ENCODE peak calls at places on chromosomes 2 and 18, in four cellular contexts. One of them, this sample, is unnamed.

GRCh38 chr18:2417861-2418610 is 153.3 kb downstream of the METTL4 start:
- DNase-seq in pancreas: no peak
- DNase-seq in naive thymus-derived CD4-positive, alpha-beta T cell: no peak
- DNase-seq in endothelial cell of umbilical vein: no peak
- DNase-seq in this sample: no peak

GRCh38 chr2:220575963-220576362 is 948.5 kb downstream of the SLC4A3 start:
- DNase-seq in pancreas: no peak
- DNase-seq in naive thymus-derived CD4-positive, alpha-beta T cell: no peak
- DNase-seq in endothelial cell of umbilical vein: no peak
- DNase-seq in this sample: no peak

GRCh38 chr2:121266543-121267106 is 18.4 kb downstream of the TFCP2L1 start:
- DNase-seq in pancreas: peak
- DNase-seq in naive thymus-derived CD4-positive, alpha-beta T cell: no peak
- DNase-seq in endothelial cell of umbilical vein: no peak
- DNase-seq in this sample: peak

GRCh38 chr2:217478831-217479435 is 523.9 kb downstream of the TNS1 start:
- DNase-seq in pancreas: no peak
- DNase-seq in naive thymus-derived CD4-positive, alpha-beta T cell: no peak
- DNase-seq in endothelial cell of umbilical vein: no peak
- DNase-seq in this sample: no peak

GRCh38 chr2:75587954-75588587 is 27.3 kb upstream of the EVA1A start:
- DNase-seq in pancreas: no peak
- DNase-seq in naive thymus-derived CD4-positive, alpha-beta T cell: no peak
- DNase-seq in endothelial cell of umbilical vein: no peak
- DNase-seq in this sample: no peak

GRCh38 chr2:158529379-158530110 is 72.8 kb downstream of the PKP4 start:
- DNase-seq in pancreas: no peak
- DNase-seq in naive thymus-derived CD4-positive, alpha-beta T cell: no peak
- DNase-seq in endothelial cell of umbilical vein: peak
- DNase-seq in this sample: no peak

GRCh38 chr2:10094271-10094814 is 14.1 kb upstream of the CYS1 start:
- DNase-seq in pancreas: no peak
- DNase-seq in naive thymus-derived CD4-positive, alpha-beta T cell: no peak
- DNase-seq in endothelial cell of umbilical vein: no peak
- DNase-seq in this sample: no peak

GRCh38 chr2:157052685-157053224 is 204.8 kb upstream of the GALNT5 start:
- DNase-seq in pancreas: no peak
- DNase-seq in naive thymus-derived CD4-positive, alpha-beta T cell: no peak
- DNase-seq in endothelial cell of umbilical vein: peak
- DNase-seq in this sample: no peak

GRCh38 chr2:128354161-128354560 is 35.5 kb upstream of the HS6ST1 start:
- DNase-seq in pancreas: no peak
- DNase-seq in naive thymus-derived CD4-positive, alpha-beta T cell: no peak
- DNase-seq in endothelial cell of umbilical vein: no peak
- DNase-seq in this sample: no peak

GRCh38 chr2:88683160-88684021 is 8.1 kb upstream of the RPIA start:
- DNase-seq in pancreas: no peak
- DNase-seq in naive thymus-derived CD4-positive, alpha-beta T cell: no peak
- DNase-seq in endothelial cell of umbilical vein: no peak
- DNase-seq in this sample: no peak

GRCh38 chr2:206088248-206088647 is 2.3 kb upstream of the INO80D start:
- DNase-seq in pancreas: no peak
- DNase-seq in naive thymus-derived CD4-positive, alpha-beta T cell: no peak
- DNase-seq in endothelial cell of umbilical vein: no peak
- DNase-seq in this sample: no peak
- H3K27ac ChIP-seq in pancreas: no peak
- H3K27ac ChIP-seq in naive thymus-derived CD4-positive, alpha-beta T cell: peak
- H3K27ac ChIP-seq in endothelial cell of umbilical vein: no peak
- H3K27ac ChIP-seq in this sample: no peak

GRCh38 chr18:13641551-13642439 is 84.6 kb downstream of the FAM210A start:
- DNase-seq in pancreas: no peak
- DNase-seq in naive thymus-derived CD4-positive, alpha-beta T cell: no peak
- DNase-seq in endothelial cell of umbilical vein: peak
- DNase-seq in this sample: peak
- H3K4me3 ChIP-seq in pancreas: no peak
- H3K4me3 ChIP-seq in naive thymus-derived CD4-positive, alpha-beta T cell: no peak
- H3K4me3 ChIP-seq in endothelial cell of umbilical vein: peak
- H3K4me3 ChIP-seq in this sample: peak

DNA sequence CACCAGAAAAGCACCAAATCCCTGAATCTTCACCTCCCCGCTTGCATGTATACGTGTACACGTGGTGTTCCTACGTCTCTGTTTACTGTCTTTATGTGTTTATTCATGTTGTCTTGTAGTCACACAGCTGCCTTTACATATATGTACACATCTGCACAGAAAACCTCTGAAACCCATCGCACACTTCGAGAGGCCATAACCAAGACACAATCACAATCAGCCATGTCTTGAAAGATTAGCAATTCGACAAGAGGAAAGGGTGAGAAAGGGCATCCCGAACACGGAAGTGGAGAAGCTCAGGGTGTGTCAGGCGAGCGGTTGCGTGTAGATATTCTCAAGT is 98.1 kb downstream of the PLB1 start:
- DNase-seq in pancreas: no peak
- DNase-seq in naive thymus-derived CD4-positive, alpha-beta T cell: no peak
- DNase-seq in endothelial cell of umbilical vein: no peak
- DNase-seq in this sample: no peak
- H3K27ac ChIP-seq in pancreas: peak
- H3K27ac ChIP-seq in naive thymus-derived CD4-positive, alpha-beta T cell: peak
- H3K27ac ChIP-seq in endothelial cell of umbilical vein: peak
- H3K27ac ChIP-seq in this sample: no peak

GRCh38 chr2:196328088-196328680 is 156.8 kb upstream of the STK17B start:
- DNase-seq in pancreas: no peak
- DNase-seq in naive thymus-derived CD4-positive, alpha-beta T cell: no peak
- DNase-seq in endothelial cell of umbilical vein: no peak
- DNase-seq in this sample: no peak
- H3K4me3 ChIP-seq in pancreas: no peak
- H3K4me3 ChIP-seq in naive thymus-derived CD4-positive, alpha-beta T cell: no peak
- H3K4me3 ChIP-seq in endothelial cell of umbilical vein: no peak
- H3K4me3 ChIP-seq in this sample: no peak

DNA sequence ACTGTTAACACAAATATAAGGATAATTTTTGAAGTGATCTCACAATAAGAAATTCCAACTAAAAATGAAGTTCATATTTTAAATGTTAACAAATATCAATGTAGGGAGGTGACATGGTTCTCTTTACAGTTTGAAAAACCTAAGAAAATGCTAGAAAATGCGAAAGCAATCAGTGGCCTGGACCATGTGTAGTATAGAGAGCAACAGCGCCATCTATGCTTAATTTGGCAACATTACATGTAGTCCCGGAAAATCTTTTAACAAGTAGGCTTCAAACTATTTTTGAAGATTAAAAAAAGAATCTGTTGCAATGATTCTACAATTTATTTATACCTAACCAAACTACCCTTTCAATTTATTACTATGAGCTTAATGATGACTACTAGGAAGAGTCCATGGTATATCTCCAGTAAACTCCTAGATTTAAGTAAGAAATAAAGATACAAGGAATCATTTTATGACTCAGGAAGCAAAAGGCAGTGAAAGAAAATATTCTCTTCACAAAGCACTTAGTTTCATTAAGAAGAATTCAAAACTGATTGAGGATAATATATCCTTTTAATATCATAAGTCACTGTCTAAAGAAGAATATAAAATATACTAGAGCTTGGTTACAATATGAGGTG is 33.3 kb downstream of the NDUFA10 start:
- DNase-seq in pancreas: no peak
- DNase-seq in naive thymus-derived CD4-positive, alpha-beta T cell: peak
- DNase-seq in endothelial cell of umbilical vein: peak
- DNase-seq in this sample: no peak
- H3K27ac ChIP-seq in pancreas: no peak
- H3K27ac ChIP-seq in naive thymus-derived CD4-positive, alpha-beta T cell: no peak
- H3K27ac ChIP-seq in endothelial cell of umbilical vein: no peak
- H3K27ac ChIP-seq in this sample: no peak

GRCh38 chr2:196719565-196719872 is 80.0 kb downstream of the GTF3C3 start:
- DNase-seq in pancreas: no peak
- DNase-seq in naive thymus-derived CD4-positive, alpha-beta T cell: no peak
- DNase-seq in endothelial cell of umbilical vein: no peak
- DNase-seq in this sample: no peak
- H3K4me3 ChIP-seq in pancreas: no peak
- H3K4me3 ChIP-seq in naive thymus-derived CD4-positive, alpha-beta T cell: no peak
- H3K4me3 ChIP-seq in endothelial cell of umbilical vein: no peak
- H3K4me3 ChIP-seq in this sample: no peak

DNA sequence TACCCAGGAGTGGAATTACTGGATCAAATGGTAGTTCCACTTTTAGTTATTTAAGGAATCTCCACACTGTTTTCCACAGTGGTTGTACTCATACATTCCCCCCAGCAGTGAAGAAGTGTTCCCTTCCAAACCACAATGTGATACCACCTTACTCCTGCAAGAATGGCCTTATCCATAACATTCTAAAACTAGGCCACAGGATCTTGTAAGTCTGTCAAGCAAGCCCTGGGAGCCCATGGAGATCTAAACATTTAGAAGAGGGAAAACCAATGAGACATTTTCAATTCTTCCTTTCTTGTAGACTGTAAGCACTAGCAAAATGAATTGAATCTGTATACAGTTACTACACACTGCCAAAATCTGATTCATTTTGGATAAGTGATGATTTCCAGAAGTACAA is 149.1 kb downstream of the SLC8A1 start:
- DNase-seq in pancreas: no peak
- DNase-seq in naive thymus-derived CD4-positive, alpha-beta T cell: no peak
- DNase-seq in endothelial cell of umbilical vein: no peak
- DNase-seq in this sample: no peak
- H3K27ac ChIP-seq in pancreas: no peak
- H3K27ac ChIP-seq in naive thymus-derived CD4-positive, alpha-beta T cell: no peak
- H3K27ac ChIP-seq in endothelial cell of umbilical vein: no peak
- H3K27ac ChIP-seq in this sample: no peak

GRCh38 chr2:54332386-54332785 is 76.4 kb upstream of the TSPYL6 start:
- DNase-seq in pancreas: no peak
- DNase-seq in naive thymus-derived CD4-positive, alpha-beta T cell: no peak
- DNase-seq in endothelial cell of umbilical vein: no peak
- DNase-seq in this sample: no peak

GRCh38 chr2:54330226-54331094 is 74.4 kb upstream of the TSPYL6 start:
- DNase-seq in pancreas: peak
- DNase-seq in naive thymus-derived CD4-positive, alpha-beta T cell: peak
- DNase-seq in endothelial cell of umbilical vein: peak
- DNase-seq in this sample: peak

GRCh38 chr2:54325148-54325547 is 69.1 kb upstream of the TSPYL6 start:
- DNase-seq in pancreas: no peak
- DNase-seq in naive thymus-derived CD4-positive, alpha-beta T cell: no peak
- DNase-seq in endothelial cell of umbilical vein: no peak
- DNase-seq in this sample: no peak

GRCh38 chr2:54331095-54331835 is 75.2 kb upstream of the TSPYL6 start:
- DNase-seq in pancreas: no peak
- DNase-seq in naive thymus-derived CD4-positive, alpha-beta T cell: no peak
- DNase-seq in endothelial cell of umbilical vein: no peak
- DNase-seq in this sample: no peak

GRCh38 chr2:54329482-54330225 is 73.6 kb upstream of the TSPYL6 start:
- DNase-seq in pancreas: no peak
- DNase-seq in naive thymus-derived CD4-positive, alpha-beta T cell: no peak
- DNase-seq in endothelial cell of umbilical vein: peak
- DNase-seq in this sample: no peak
- H3K4me3 ChIP-seq in pancreas: peak
- H3K4me3 ChIP-seq in naive thymus-derived CD4-positive, alpha-beta T cell: peak
- H3K4me3 ChIP-seq in endothelial cell of umbilical vein: peak
- H3K4me3 ChIP-seq in this sample: peak